ENCODE peak calls at places on chromosomes 7 and 10, in eight cellular contexts. F is transverse colon; B is pancreas; H is foreskin keratinocyte; Z is brain microvascular endothelial cell; P is upper lobe of left lung; Q is neural progenitor cell; U is effector memory CD4-positive, alpha-beta T cell. R is an unnamed sample.

GRCh38 chr10:37495415-37495814 is 362.0 kb downstream of the ZNF248 start:
- DNase-seq in F (no peak), B (no peak), H (peak), Z (no peak), P (no peak), Q (peak), U (no peak), R (no peak)

GRCh38 chr7:6168469-6168868 is 104.0 kb downstream of the CYTH3 start:
- DNase-seq in F (no peak), B (no peak), H (no peak), Z (no peak), P (peak), Q (no peak), U (no peak), R (no peak)

GRCh38 chr10:44935961-44936285 is 23.7 kb upstream of the RASSF4 start:
- DNase-seq in F (no peak), B (no peak), H (no peak), Z (no peak), P (no peak), Q (no peak), U (no peak), R (no peak)

GRCh38 chr10:75428434-75429158 is 2.8 kb upstream of the LRMDA start:
- DNase-seq in F (no peak), B (peak), H (peak), Z (peak), P (no peak), Q (no peak), U (no peak), R (peak)

GRCh38 chr10:98509745-98510144 is 63.0 kb upstream of the HPS1 start:
- DNase-seq in F (peak), B (no peak), H (no peak), Z (no peak), P (no peak), Q (no peak), U (no peak), R (no peak)

GRCh38 chr7:149295481-149295850 is 33.5 kb downstream of the ZNF783 start:
- DNase-seq in F (no peak), B (no peak), H (no peak), Z (no peak), P (no peak), Q (no peak), U (no peak), R (no peak)

GRCh38 chr10:83991986-83992753 is 147.1 kb upstream of the GHITM start:
- DNase-seq in F (peak), B (peak), H (no peak), Z (no peak), P (no peak), Q (peak), U (no peak), R (no peak)

GRCh38 chr7:105028004-105028403 is 14.0 kb downstream of the KMT2E start:
- DNase-seq in F (no peak), B (no peak), H (no peak), Z (no peak), P (no peak), Q (no peak), U (no peak), R (no peak)

GRCh38 chr10:71515531-71516172 is 118.9 kb downstream of the CDH23 start:
- DNase-seq in F (no peak), B (no peak), H (no peak), Z (no peak), P (no peak), Q (no peak), U (no peak), R (no peak)

GRCh38 chr10:78362406-78363022 is 328.9 kb downstream of the RPS24 start:
- DNase-seq in F (no peak), B (no peak), H (peak), Z (peak), P (no peak), Q (no peak), U (no peak), R (no peak)

GRCh38 chr10:8283986-8284385 is 229.5 kb downstream of the GATA3 start:
- DNase-seq in F (no peak), B (no peak), H (no peak), Z (no peak), P (no peak), Q (no peak), U (no peak), R (no peak)

GRCh38 chr10:29618341-29619171 is 16.2 kb downstream of the SVIL start:
- DNase-seq in F (peak), B (peak), H (no peak), Z (no peak), P (no peak), Q (peak), U (no peak), R (no peak)

GRCh38 chr7:104621332-104621731 is 292.9 kb downstream of the LHFPL3 start:
- DNase-seq in F (no peak), B (no peak), H (no peak), Z (no peak), P (no peak), Q (no peak), U (no peak), R (no peak)

GRCh38 chr10:76230866-76231257 is 799.4 kb downstream of the LRMDA start:
- DNase-seq in F (no peak), B (no peak), H (no peak), Z (no peak), P (no peak), Q (no peak), U (no peak), R (no peak)

GRCh38 chr10:103493362-103493871 is at the start of gene NEURL1:
- DNase-seq in F (no peak), B (no peak), H (no peak), Z (no peak), P (peak), Q (peak), U (no peak), R (no peak)

GRCh38 chr10:84540617-84541288 is 212.4 kb downstream of the CCSER2 start:
- DNase-seq in F (peak), B (peak), H (peak), Z (peak), P (peak), Q (peak), U (peak), R (no peak)

DNA sequence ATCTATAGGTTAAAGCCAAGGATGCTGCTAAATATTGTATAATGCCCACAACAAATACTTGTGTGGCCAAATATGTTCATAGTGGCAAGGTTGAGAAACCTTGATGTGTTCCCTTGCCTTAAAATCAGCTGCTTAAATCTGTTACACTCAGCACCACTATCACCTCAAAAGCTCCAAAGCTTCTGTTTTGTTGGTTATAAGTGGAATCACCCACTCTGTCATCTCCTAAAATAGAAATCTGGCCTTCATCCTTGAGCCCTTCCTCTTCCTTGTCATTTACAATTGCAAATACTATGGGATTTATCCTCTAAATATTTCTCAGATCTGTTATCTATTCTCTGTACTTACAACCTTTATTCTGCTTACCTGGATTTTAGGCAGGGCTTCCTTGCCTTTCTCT is 61.4 kb downstream of the CPED1 start:
- DNase-seq in F (no peak), B (no peak), H (no peak), Z (no peak), P (no peak), Q (no peak), U (no peak), R (no peak)
- H3K27ac ChIP-seq in F (no peak), B (no peak), H (no peak), Z (no peak), P (no peak), Q (no peak), U (no peak), R (no peak)

DNA sequence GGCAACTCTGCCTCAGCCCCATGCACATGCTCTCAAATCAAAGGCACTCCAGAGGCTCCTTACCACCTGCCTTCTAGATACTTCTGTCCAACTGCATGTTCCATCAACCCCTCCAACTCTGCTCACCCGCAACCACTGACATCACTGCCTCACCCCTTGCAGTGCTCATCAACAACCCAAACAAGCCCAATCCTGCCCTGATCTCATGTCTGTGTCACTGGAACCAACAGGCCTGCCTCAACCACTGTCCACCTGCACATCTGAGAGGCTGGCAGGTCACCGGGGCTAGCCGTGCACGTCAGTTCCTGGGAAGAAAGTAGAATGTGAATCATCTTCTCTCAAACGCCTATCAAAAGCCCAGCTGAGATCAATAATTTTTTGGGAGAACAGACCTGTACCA is 33.3 kb downstream of the CTBP2 start:
- DNase-seq in F (no peak), B (no peak), H (peak), Z (no peak), P (no peak), Q (no peak), U (no peak), R (peak)
- H3K27ac ChIP-seq in F (no peak), B (no peak), H (peak), Z (no peak), P (no peak), Q (no peak), U (no peak), R (peak)

DNA sequence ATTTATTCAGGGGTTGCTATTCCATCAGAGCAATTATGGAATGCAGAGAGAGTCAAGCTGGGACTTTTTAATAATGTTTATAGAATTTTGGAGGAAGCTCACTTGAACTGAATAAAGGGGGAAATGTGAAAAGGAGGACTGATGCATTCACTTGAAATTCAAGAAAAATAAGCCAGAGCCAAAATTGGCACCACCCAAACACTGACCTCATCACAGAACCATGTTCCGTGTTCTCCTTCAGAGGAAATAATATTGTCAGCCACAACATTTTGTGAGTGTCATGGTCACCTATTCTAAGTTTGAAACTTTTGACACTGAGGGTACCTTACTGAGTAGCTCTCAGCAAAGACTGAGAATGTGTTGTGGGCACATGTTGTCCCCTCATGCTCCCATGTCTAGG is 207.0 kb downstream of the ANK3 start:
- DNase-seq in F (no peak), B (no peak), H (no peak), Z (no peak), P (no peak), Q (no peak), U (no peak), R (no peak)
- H3K27ac ChIP-seq in F (no peak), B (no peak), H (no peak), Z (no peak), P (no peak), Q (no peak), U (no peak), R (no peak)

DNA sequence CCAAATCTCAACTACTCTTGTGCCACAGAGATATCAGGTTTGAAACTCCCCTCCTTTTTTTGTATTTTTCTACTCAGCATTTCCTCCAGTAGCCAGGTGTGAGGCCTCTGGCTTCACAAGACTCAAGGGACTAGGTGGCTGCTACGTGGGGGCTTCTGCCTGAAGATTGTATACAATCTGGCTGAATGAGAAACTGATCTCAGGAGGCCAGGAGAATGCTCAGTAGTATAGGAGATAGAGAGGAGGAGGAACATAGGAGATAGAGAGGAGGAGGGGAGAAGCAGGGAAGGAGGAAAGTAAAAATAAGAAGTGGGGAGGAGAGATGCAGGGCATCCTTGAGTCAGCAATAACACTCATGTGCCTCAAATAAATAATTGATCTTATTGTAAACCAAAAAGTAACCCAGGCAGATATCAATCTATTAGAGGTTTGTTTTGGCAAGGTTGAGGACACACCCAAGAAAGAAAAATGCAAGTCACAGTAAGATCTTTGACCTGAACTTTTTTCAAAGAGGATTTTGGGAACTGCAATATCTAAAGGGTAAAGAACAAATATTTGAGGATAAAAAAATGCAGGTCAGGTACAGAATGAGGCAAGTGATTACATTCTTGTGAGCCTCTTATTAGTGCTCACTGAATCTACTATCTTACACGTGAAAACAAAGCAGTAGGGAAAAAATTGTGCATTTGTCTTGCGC is 36.8 kb downstream of the AKR1C8 start:
- DNase-seq in F (no peak), B (no peak), H (no peak), Z (no peak), P (no peak), Q (no peak), U (no peak), R (no peak)
- H3K27ac ChIP-seq in F (peak), B (peak), H (no peak), Z (no peak), P (no peak), Q (no peak), U (no peak), R (no peak)

GRCh38 chr7:134993877-134994456 is 7.7 kb downstream of the AGBL3 start:
- DNase-seq in F (no peak), B (no peak), H (no peak), Z (no peak), P (no peak), Q (no peak), U (no peak), R (no peak)

GRCh38 chr7:134997214-134997885 is 11.0 kb downstream of the AGBL3 start:
- DNase-seq in F (no peak), B (no peak), H (no peak), Z (no peak), P (no peak), Q (no peak), U (no peak), R (no peak)

GRCh38 chr7:134996097-134996550 is 9.8 kb downstream of the AGBL3 start:
- DNase-seq in F (peak), B (no peak), H (no peak), Z (no peak), P (no peak), Q (no peak), U (no peak), R (no peak)

GRCh38 chr7:134992626-134993179 is 6.4 kb downstream of the AGBL3 start:
- DNase-seq in F (no peak), B (no peak), H (no peak), Z (peak), P (no peak), Q (no peak), U (no peak), R (no peak)

GRCh38 chr7:134995239-134996096 is 9.2 kb downstream of the AGBL3 start:
- DNase-seq in F (no peak), B (no peak), H (no peak), Z (no peak), P (no peak), Q (no peak), U (no peak), R (no peak)
- H3K27ac ChIP-seq in F (peak), B (peak), H (no peak), Z (no peak), P (no peak), Q (no peak), U (peak), R (no peak)

DNA sequence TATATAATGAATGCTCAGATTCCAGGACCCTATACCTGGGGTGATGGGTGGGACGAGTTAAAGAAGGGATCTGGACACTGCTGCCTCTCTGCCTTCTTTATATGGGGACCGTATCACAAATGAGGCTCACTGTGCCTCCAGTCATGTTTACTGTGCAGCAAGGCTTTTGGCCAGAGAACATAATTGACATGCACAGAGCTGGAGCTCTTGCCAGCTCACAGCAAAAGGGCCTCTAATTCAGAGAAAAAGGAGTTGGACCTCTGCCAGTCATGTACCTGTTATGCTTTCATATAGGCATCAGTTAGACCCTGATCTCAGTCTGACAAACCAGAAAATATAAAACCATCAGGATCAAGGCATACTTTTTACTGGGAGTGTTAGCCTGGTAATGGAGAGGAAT is 89.8 kb downstream of the NPSR1 start:
- DNase-seq in F (no peak), B (peak), H (no peak), Z (no peak), P (no peak), Q (no peak), U (no peak), R (no peak)
- H3K27ac ChIP-seq in F (no peak), B (peak), H (no peak), Z (no peak), P (peak), Q (no peak), U (no peak), R (no peak)

GRCh38 chr7:2069472-2069860 is 163.3 kb downstream of the MAD1L1 start:
- DNase-seq in F (no peak), B (no peak), H (no peak), Z (peak), P (no peak), Q (peak), U (no peak), R (no peak)
- H3K27ac ChIP-seq in F (no peak), B (no peak), H (no peak), Z (no peak), P (no peak), Q (peak), U (no peak), R (no peak)

R was measured in epithelial cell of prostate.